ENCODE peak calls at places on chromosomes 7 and 10, in seven cellular contexts. One of them, this sample, is unnamed. For H3K4me1, the result is how much of the 10 kb centered on the place peaks cover.

GRCh38 chr7:98126311-98127142 is 19.9 kb downstream of the LMTK2 start:
- DNase-seq in aorta: no peak
- DNase-seq in fibroblast of lung: no peak
- DNase-seq in neural progenitor cell: no peak
- DNase-seq in right cardiac atrium: no peak
- DNase-seq in cardiac muscle cell: no peak
- DNase-seq in CD8-positive, alpha-beta T cell: no peak
- DNase-seq in this sample: no peak

GRCh38 chr7:91446819-91447218 is 182.6 kb downstream of the FZD1 start:
- DNase-seq in aorta: no peak
- DNase-seq in fibroblast of lung: no peak
- DNase-seq in neural progenitor cell: no peak
- DNase-seq in right cardiac atrium: no peak
- DNase-seq in cardiac muscle cell: no peak
- DNase-seq in CD8-positive, alpha-beta T cell: no peak
- DNase-seq in this sample: no peak

GRCh38 chr10:18098201-18098600 is 42.0 kb upstream of the CACNB2 start:
- DNase-seq in aorta: no peak
- DNase-seq in fibroblast of lung: no peak
- DNase-seq in neural progenitor cell: no peak
- DNase-seq in right cardiac atrium: no peak
- DNase-seq in cardiac muscle cell: no peak
- DNase-seq in CD8-positive, alpha-beta T cell: no peak
- DNase-seq in this sample: no peak

GRCh38 chr10:70093335-70093944 is 39.2 kb downstream of the AIFM2 start:
- DNase-seq in aorta: no peak
- DNase-seq in fibroblast of lung: no peak
- DNase-seq in neural progenitor cell: no peak
- DNase-seq in right cardiac atrium: no peak
- DNase-seq in cardiac muscle cell: no peak
- DNase-seq in CD8-positive, alpha-beta T cell: peak
- DNase-seq in this sample: no peak

GRCh38 chr7:50300336-50300735 is 4.2 kb upstream of the IKZF1 start:
- DNase-seq in aorta: no peak
- DNase-seq in fibroblast of lung: no peak
- DNase-seq in neural progenitor cell: no peak
- DNase-seq in right cardiac atrium: no peak
- DNase-seq in cardiac muscle cell: no peak
- DNase-seq in CD8-positive, alpha-beta T cell: no peak
- DNase-seq in this sample: no peak

GRCh38 chr10:116053910-116054309 is 219.1 kb downstream of the GFRA1 start:
- DNase-seq in aorta: no peak
- DNase-seq in fibroblast of lung: no peak
- DNase-seq in neural progenitor cell: peak
- DNase-seq in right cardiac atrium: no peak
- DNase-seq in cardiac muscle cell: no peak
- DNase-seq in CD8-positive, alpha-beta T cell: no peak
- DNase-seq in this sample: no peak

GRCh38 chr10:95537543-95537930 is 23.6 kb downstream of the SORBS1 start:
- DNase-seq in aorta: no peak
- DNase-seq in fibroblast of lung: peak
- DNase-seq in neural progenitor cell: no peak
- DNase-seq in right cardiac atrium: no peak
- DNase-seq in cardiac muscle cell: no peak
- DNase-seq in CD8-positive, alpha-beta T cell: no peak
- DNase-seq in this sample: no peak

GRCh38 chr7:46576950-46577349 is 655.9 kb upstream of the IGFBP3 start:
- DNase-seq in aorta: no peak
- DNase-seq in fibroblast of lung: peak
- DNase-seq in neural progenitor cell: no peak
- DNase-seq in right cardiac atrium: no peak
- DNase-seq in cardiac muscle cell: no peak
- DNase-seq in CD8-positive, alpha-beta T cell: no peak
- DNase-seq in this sample: no peak

GRCh38 chr7:6430271-6430940 is 17.3 kb downstream of the DAGLB start:
- DNase-seq in aorta: no peak
- DNase-seq in fibroblast of lung: peak
- DNase-seq in neural progenitor cell: no peak
- DNase-seq in right cardiac atrium: no peak
- DNase-seq in cardiac muscle cell: peak
- DNase-seq in CD8-positive, alpha-beta T cell: no peak
- DNase-seq in this sample: no peak

GRCh38 chr7:27147211-27148030 is at the start of gene HOXA6:
- DNase-seq in aorta: peak
- DNase-seq in fibroblast of lung: no peak
- DNase-seq in neural progenitor cell: no peak
- DNase-seq in right cardiac atrium: peak
- DNase-seq in cardiac muscle cell: no peak
- DNase-seq in CD8-positive, alpha-beta T cell: peak
- DNase-seq in this sample: peak

GRCh38 chr10:97169911-97170693 is 15.7 kb downstream of the SLIT1 start:
- DNase-seq in aorta: no peak
- DNase-seq in fibroblast of lung: no peak
- DNase-seq in neural progenitor cell: no peak
- DNase-seq in right cardiac atrium: peak
- DNase-seq in cardiac muscle cell: no peak
- DNase-seq in CD8-positive, alpha-beta T cell: no peak
- DNase-seq in this sample: no peak

GRCh38 chr10:12221323-12222298 is 25.6 kb downstream of the CDC123 start:
- DNase-seq in aorta: no peak
- DNase-seq in fibroblast of lung: peak
- DNase-seq in neural progenitor cell: no peak
- DNase-seq in right cardiac atrium: no peak
- DNase-seq in cardiac muscle cell: no peak
- DNase-seq in CD8-positive, alpha-beta T cell: no peak
- DNase-seq in this sample: no peak

GRCh38 chr10:44725404-44725803 is 185.7 kb upstream of the TMEM72 start:
- DNase-seq in aorta: no peak
- DNase-seq in fibroblast of lung: peak
- DNase-seq in neural progenitor cell: no peak
- DNase-seq in right cardiac atrium: no peak
- DNase-seq in cardiac muscle cell: no peak
- DNase-seq in CD8-positive, alpha-beta T cell: no peak
- DNase-seq in this sample: no peak

GRCh38 chr10:77524300-77524711 is 113.3 kb downstream of the KCNMA1 start:
- DNase-seq in aorta: no peak
- DNase-seq in fibroblast of lung: peak
- DNase-seq in neural progenitor cell: no peak
- DNase-seq in right cardiac atrium: no peak
- DNase-seq in cardiac muscle cell: no peak
- DNase-seq in CD8-positive, alpha-beta T cell: no peak
- DNase-seq in this sample: no peak

GRCh38 chr7:92717601-92717981 is 118.8 kb downstream of the CDK6 start:
- DNase-seq in aorta: no peak
- DNase-seq in fibroblast of lung: peak
- DNase-seq in neural progenitor cell: no peak
- DNase-seq in right cardiac atrium: no peak
- DNase-seq in cardiac muscle cell: no peak
- DNase-seq in CD8-positive, alpha-beta T cell: no peak
- DNase-seq in this sample: no peak

GRCh38 chr7:92714767-92715166 is 121.6 kb downstream of the CDK6 start:
- DNase-seq in aorta: no peak
- DNase-seq in fibroblast of lung: peak
- DNase-seq in neural progenitor cell: no peak
- DNase-seq in right cardiac atrium: no peak
- DNase-seq in cardiac muscle cell: no peak
- DNase-seq in CD8-positive, alpha-beta T cell: no peak
- DNase-seq in this sample: no peak

GRCh38 chr7:92715963-92716362 is 120.4 kb downstream of the CDK6 start:
- DNase-seq in aorta: no peak
- DNase-seq in fibroblast of lung: no peak
- DNase-seq in neural progenitor cell: no peak
- DNase-seq in right cardiac atrium: no peak
- DNase-seq in cardiac muscle cell: no peak
- DNase-seq in CD8-positive, alpha-beta T cell: no peak
- DNase-seq in this sample: no peak

GRCh38 chr7:92717982-92718716 is 118.2 kb downstream of the CDK6 start:
- DNase-seq in aorta: peak
- DNase-seq in fibroblast of lung: peak
- DNase-seq in neural progenitor cell: no peak
- DNase-seq in right cardiac atrium: peak
- DNase-seq in cardiac muscle cell: no peak
- DNase-seq in CD8-positive, alpha-beta T cell: peak
- DNase-seq in this sample: no peak

GRCh38 chr7:92716825-92717580 is 119.4 kb downstream of the CDK6 start:
- DNase-seq in aorta: no peak
- DNase-seq in fibroblast of lung: no peak
- DNase-seq in neural progenitor cell: no peak
- DNase-seq in right cardiac atrium: no peak
- DNase-seq in cardiac muscle cell: no peak
- DNase-seq in CD8-positive, alpha-beta T cell: no peak
- DNase-seq in this sample: no peak
- H3K4me3 ChIP-seq in aorta: peak
- H3K4me3 ChIP-seq in fibroblast of lung: no peak
- H3K4me3 ChIP-seq in neural progenitor cell: no peak
- H3K4me3 ChIP-seq in right cardiac atrium: peak
- H3K4me3 ChIP-seq in cardiac muscle cell: no peak
- H3K4me3 ChIP-seq in CD8-positive, alpha-beta T cell: no peak
- H3K4me3 ChIP-seq in this sample: peak

GRCh38 chr7:101878938-101879337 is 61.5 kb downstream of the CUX1 start:
- DNase-seq in aorta: no peak
- DNase-seq in fibroblast of lung: no peak
- DNase-seq in neural progenitor cell: no peak
- DNase-seq in right cardiac atrium: no peak
- DNase-seq in cardiac muscle cell: no peak
- DNase-seq in CD8-positive, alpha-beta T cell: no peak
- DNase-seq in this sample: no peak
- H3K4me1 ChIP-seq in aorta: under half
- H3K4me1 ChIP-seq in fibroblast of lung: under half
- H3K4me1 ChIP-seq in neural progenitor cell: under half
- H3K4me1 ChIP-seq in right cardiac atrium: under half
- H3K4me1 ChIP-seq in cardiac muscle cell: under half
- H3K4me1 ChIP-seq in CD8-positive, alpha-beta T cell: under half
- H3K4me1 ChIP-seq in this sample: under half

GRCh38 chr10:3887885-3888476 is 103.0 kb upstream of the KLF6 start:
- DNase-seq in aorta: peak
- DNase-seq in fibroblast of lung: peak
- DNase-seq in neural progenitor cell: peak
- DNase-seq in right cardiac atrium: no peak
- DNase-seq in cardiac muscle cell: no peak
- DNase-seq in CD8-positive, alpha-beta T cell: peak
- DNase-seq in this sample: no peak
- H3K27ac ChIP-seq in aorta: peak
- H3K27ac ChIP-seq in fibroblast of lung: peak
- H3K27ac ChIP-seq in neural progenitor cell: peak
- H3K27ac ChIP-seq in right cardiac atrium: no peak
- H3K27ac ChIP-seq in cardiac muscle cell: no peak
- H3K27ac ChIP-seq in CD8-positive, alpha-beta T cell: no peak
- H3K27ac ChIP-seq in this sample: peak

DNA sequence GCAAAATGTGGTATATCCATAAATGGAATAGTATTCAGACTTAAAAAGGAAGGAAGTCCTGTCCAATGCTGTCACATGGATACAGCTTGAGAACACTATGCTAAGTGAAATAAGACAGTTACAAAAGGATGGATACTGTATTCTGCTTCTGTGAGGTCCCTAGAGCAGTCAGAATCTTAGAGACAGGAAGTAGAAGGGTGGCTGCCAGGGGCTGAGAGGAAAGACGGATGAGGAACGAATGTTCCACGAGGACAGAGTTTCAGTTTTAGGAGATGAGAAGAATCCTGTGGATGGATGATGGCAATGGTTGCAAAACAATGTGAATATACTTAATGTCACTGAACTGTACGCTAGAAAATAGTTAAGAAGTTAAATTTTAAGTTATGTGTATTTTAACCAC is 3.8 kb downstream of the PRKCQ start:
- DNase-seq in aorta: no peak
- DNase-seq in fibroblast of lung: no peak
- DNase-seq in neural progenitor cell: no peak
- DNase-seq in right cardiac atrium: no peak
- DNase-seq in cardiac muscle cell: no peak
- DNase-seq in CD8-positive, alpha-beta T cell: no peak
- DNase-seq in this sample: no peak
- H3K4me3 ChIP-seq in aorta: no peak
- H3K4me3 ChIP-seq in fibroblast of lung: no peak
- H3K4me3 ChIP-seq in neural progenitor cell: no peak
- H3K4me3 ChIP-seq in right cardiac atrium: no peak
- H3K4me3 ChIP-seq in cardiac muscle cell: no peak
- H3K4me3 ChIP-seq in CD8-positive, alpha-beta T cell: peak
- H3K4me3 ChIP-seq in this sample: no peak

DNA sequence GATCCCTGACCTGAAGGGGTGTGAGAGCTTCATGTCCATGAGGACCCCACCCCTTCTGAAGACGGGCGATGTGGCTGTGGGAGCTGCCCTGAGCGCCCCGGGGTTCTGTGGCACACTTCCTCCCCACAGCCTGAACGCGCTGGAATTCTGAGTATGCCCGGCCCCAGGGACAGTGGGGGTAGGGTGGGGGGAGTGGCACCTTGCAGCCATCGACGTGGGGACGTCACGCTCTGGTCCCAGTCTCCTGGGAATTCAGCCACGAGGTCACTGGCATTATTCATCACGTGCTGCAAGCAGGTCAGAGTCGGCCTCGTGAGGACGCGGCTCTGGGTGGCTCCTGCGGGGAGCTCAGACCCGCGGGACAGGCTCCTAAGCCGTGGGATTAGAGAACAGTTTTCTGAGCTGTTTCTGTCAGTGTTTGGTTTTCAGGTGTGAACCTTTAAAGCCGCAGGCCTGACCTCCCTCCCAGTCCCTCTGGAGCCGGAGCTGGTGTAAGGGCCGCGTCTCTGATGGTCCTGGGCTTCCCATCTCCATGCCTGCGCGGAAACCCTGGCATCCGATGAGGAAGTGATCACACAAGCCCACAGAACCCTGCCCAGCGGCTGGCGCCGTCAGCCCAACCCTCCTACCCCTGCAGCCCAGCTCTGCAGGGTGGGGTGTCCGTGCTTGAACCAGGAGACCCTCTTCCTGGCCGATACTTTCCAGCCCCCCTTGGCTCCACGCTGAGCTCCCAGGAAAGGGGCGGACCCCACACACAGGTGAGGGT is 16.2 kb downstream of the GPR146 start:
- DNase-seq in aorta: no peak
- DNase-seq in fibroblast of lung: no peak
- DNase-seq in neural progenitor cell: peak
- DNase-seq in right cardiac atrium: no peak
- DNase-seq in cardiac muscle cell: peak
- DNase-seq in CD8-positive, alpha-beta T cell: no peak
- DNase-seq in this sample: peak
- H3K4me1 ChIP-seq in aorta: under half
- H3K4me1 ChIP-seq in fibroblast of lung: under half
- H3K4me1 ChIP-seq in neural progenitor cell: under half
- H3K4me1 ChIP-seq in right cardiac atrium: under half
- H3K4me1 ChIP-seq in cardiac muscle cell: under half
- H3K4me1 ChIP-seq in CD8-positive, alpha-beta T cell: under half
- H3K4me1 ChIP-seq in this sample: under half